ENCODE peak calls at places on chromosome X, in six cellular contexts. X, A, Z, M, J and N are unnamed samples.

GRCh38 chrX:82711432-82711831 is 796.7 kb upstream of the POU3F4 start:
- DNase-seq in X (no peak), A (peak; percentile 66), Z (no peak), M (no peak), J (peak; percentile 7), N (no peak)

GRCh38 chrX:31228415-31228832 is 156.6 kb upstream of the FTHL17 start:
- DNase-seq in X (peak; percentile 85), A (no peak), Z (peak; percentile 92), M (no peak), J (no peak), N (peak; percentile 45)

GRCh38 chrX:115589419-115589818 is 28.4 kb downstream of the PLS3 start:
- DNase-seq in X (no peak), A (no peak), Z (no peak), M (no peak), J (no peak), N (no peak)

GRCh38 chrX:16786791-16787735 is 797 bp downstream of the TXLNG start:
- DNase-seq in X (no peak), A (no peak), Z (no peak), M (no peak), J (no peak), N (no peak)

GRCh38 chrX:24963823-24964222 is 51.9 kb downstream of the ARX start:
- DNase-seq in X (no peak), A (no peak), Z (no peak), M (peak; percentile 59), J (no peak), N (no peak)

GRCh38 chrX:20463296-20464075 is 196.8 kb upstream of the RPS6KA3 start:
- DNase-seq in X (no peak), A (no peak), Z (no peak), M (no peak), J (no peak), N (no peak)

GRCh38 chrX:103157511-103158316 is 57.2 kb upstream of the BEX4 start:
- DNase-seq in X (peak; percentile 27), A (no peak), Z (peak; percentile 29), M (peak; percentile 49), J (no peak), N (peak; percentile 4)

GRCh38 chrX:129480889-129481288 is 42.4 kb downstream of the SMARCA1 start:
- DNase-seq in X (no peak), A (no peak), Z (no peak), M (no peak), J (no peak), N (no peak)

GRCh38 chrX:136209016-136209738 is 42.0 kb downstream of the MAP7D3 start:
- DNase-seq in X (peak; percentile 56), A (no peak), Z (peak; percentile 62), M (peak; percentile 54), J (no peak), N (peak; percentile 43)
- H3K4me1 ChIP-seq in X (peaks cover 6% of the 10 kb centered on the region), A (peaks cover 6% of the 10 kb centered on the region), Z (peaks cover 24% of the 10 kb centered on the region), M (no peaks in the 10 kb centered on the region), J (no peaks in the 10 kb centered on the region), N (peaks cover 1% of the 10 kb centered on the region)

DNA sequence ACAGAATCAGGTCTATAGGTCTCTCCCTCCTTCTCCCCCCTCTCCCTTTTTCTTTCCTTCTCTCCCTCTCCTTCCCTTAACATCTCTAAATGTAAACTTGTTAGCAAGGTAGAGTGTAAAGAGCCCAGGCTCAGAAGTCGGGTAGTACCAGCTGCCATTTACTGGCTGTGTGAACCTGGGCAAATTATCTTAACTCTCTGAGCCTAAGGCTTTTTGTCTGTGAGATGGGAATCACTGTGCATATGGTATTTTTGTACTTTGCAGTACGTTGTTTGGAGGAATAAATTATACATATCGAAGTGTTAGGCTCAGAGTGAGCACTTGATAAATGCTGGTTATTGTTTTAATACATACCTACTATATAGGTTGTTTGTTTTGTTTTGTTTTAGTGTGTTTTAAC is 154.0 kb downstream of the RBMX2 start:
- DNase-seq in X (no peak), A (no peak), Z (no peak), M (no peak), J (no peak), N (no peak)
- H3K4ac ChIP-seq in X (no peak overlapping the region), A (no peak overlapping the region), Z (no peak overlapping the region), M (no peak overlapping the region), J (no peak overlapping the region), N (no peak overlapping the region)

GRCh38 chrX:148612431-148612830 is 112.0 kb downstream of the AFF2 start:
- DNase-seq in X (no peak), A (no peak), Z (no peak), M (no peak), J (no peak), N (no peak)

GRCh38 chrX:148611993-148612392 is 111.6 kb downstream of the AFF2 start:
- DNase-seq in X (no peak), A (no peak), Z (no peak), M (no peak), J (no peak), N (no peak)

GRCh38 chrX:148609766-148610698 is 109.6 kb downstream of the AFF2 start:
- DNase-seq in X (no peak), A (peak; percentile 9), Z (no peak), M (peak; percentile 85), J (peak; percentile 7), N (no peak)
- H3K4me3 ChIP-seq in X (no peak overlapping the region), A (no peak overlapping the region), Z (no peak overlapping the region), M (no peak overlapping the region), J (no peak overlapping the region), N (no peak overlapping the region)

DNA sequence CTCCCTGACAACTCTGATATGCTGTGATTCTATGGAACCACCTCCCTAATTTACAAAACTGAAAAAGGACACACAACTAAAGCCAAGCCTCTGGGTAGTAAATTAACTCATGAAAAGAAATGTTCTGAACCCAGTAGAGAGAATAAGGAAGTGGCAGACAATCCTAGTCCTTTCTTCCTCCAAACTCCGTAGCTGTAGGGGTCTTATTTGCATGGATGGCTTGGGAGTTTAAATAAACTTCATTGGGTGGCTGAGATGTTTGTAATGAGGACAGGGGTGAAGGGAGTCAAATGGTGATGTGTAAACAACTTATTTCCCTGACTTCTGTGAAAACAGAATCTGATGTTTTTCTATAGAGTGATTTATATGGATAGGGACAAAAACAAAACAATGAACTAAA is 59.3 kb downstream of the GPC3 start:
- DNase-seq in X (no peak), A (no peak), Z (no peak), M (no peak), J (no peak), N (no peak)
- H3K4me1 ChIP-seq in X (no peaks in the 10 kb centered on the region), A (peaks cover 7% of the 10 kb centered on the region), Z (no peaks in the 10 kb centered on the region), M (no peaks in the 10 kb centered on the region), J (peaks cover 4% of the 10 kb centered on the region), N (peaks cover 7% of the 10 kb centered on the region)

DNA sequence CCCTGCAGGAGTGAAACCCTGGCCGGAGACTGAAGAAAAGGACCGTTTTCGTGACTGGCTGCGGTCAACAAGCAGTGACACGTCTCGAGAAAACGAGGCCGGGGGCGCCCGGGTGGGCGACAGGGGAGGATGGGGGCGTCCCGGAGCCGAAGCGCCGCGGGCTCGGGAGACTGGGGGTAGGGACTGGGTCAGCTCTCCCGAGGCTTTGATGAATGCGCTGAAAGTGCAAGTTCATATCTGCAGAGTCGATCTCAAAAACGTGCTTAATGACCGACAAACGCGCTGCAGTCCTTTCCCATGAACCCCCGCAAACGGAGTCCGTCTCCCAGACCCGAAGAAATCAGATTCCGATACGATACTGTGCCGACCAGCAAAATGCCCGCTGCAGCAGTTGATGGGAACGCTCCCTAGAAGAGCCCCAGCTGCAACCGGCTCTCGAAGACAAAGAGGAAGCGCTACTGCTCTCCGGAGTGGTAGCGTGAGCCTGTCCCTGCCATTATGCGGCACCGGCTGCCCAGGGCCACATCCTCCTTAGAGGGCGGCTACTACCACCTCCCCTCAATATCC is 806 bp upstream of the CD99L2 start:
- DNase-seq in X (peak; percentile 6), A (no peak), Z (peak; percentile 29), M (peak; percentile 59), J (no peak), N (peak; percentile 47)
- H3K4ac ChIP-seq in X (peak overlapping the region; percentile 19), A (no peak overlapping the region), Z (no peak overlapping the region), M (peak overlapping the region; percentile 55), J (peak overlapping the region; percentile 91), N (no peak overlapping the region)

GRCh38 chrX:39772057-39772832 is 325.5 kb downstream of the BCOR start:
- DNase-seq in X (peak; percentile 55), A (no peak), Z (peak; percentile 71), M (peak; percentile 87), J (peak; percentile 78), N (no peak)

GRCh38 chrX:39773150-39773549 is 324.6 kb downstream of the BCOR start:
- DNase-seq in X (no peak), A (no peak), Z (no peak), M (no peak), J (no peak), N (no peak)

GRCh38 chrX:39771089-39771488 is 326.7 kb downstream of the BCOR start:
- DNase-seq in X (no peak), A (no peak), Z (no peak), M (no peak), J (no peak), N (no peak)

GRCh38 chrX:39774804-39775112 is 323.0 kb downstream of the BCOR start:
- DNase-seq in X (no peak), A (no peak), Z (no peak), M (no peak), J (no peak), N (no peak)

GRCh38 chrX:39773923-39774803 is 323.6 kb downstream of the BCOR start:
- DNase-seq in X (peak; percentile 28), A (no peak), Z (peak; percentile 68), M (no peak), J (no peak), N (no peak)
- H3K4me3 ChIP-seq in X (no peak overlapping the region), A (no peak overlapping the region), Z (no peak overlapping the region), M (no peak overlapping the region), J (no peak overlapping the region), N (no peak overlapping the region)